ENCODE peak calls at places on chromosomes 16 and 17, in seven cellular contexts. Y is Peyer's patch, D is tibial artery, N is natural killer cell, M is RWPE1, U is GM10248, V is nephron progenitor cell. A is an unnamed sample.
A peak's percentile ranks its signal among the peaks of the same experiment; 100 is the strongest.

GRCh38 chr17:72995008-72995656 is 97.4 kb downstream of the SLC39A11 start:
- DNase-seq in Y (no peak), D (no peak), N (no peak), M (no peak), U (no peak), V (no peak), A (no peak)

GRCh38 chr16:2178321-2179106 is 17.9 kb downstream of the CASKIN1 start:
- DNase-seq in Y (no peak), D (no peak), N (peak; percentile 37), M (no peak), U (no peak), V (peak; percentile 59), A (peak; percentile 72)

GRCh38 chr17:69314246-69315030 is 12.5 kb downstream of the ABCA5 start:
- DNase-seq in Y (no peak), D (no peak), N (no peak), M (no peak), U (no peak), V (no peak), A (no peak)

GRCh38 chr17:18314059-18314730 is 599 bp downstream of the TOP3A start:
- DNase-seq in Y (no peak), D (no peak), N (no peak), M (peak; percentile 16), U (no peak), V (no peak), A (no peak)

GRCh38 chr17:42361781-42362186 is 26.5 kb downstream of the STAT3 start:
- DNase-seq in Y (peak; percentile 69), D (no peak), N (peak; percentile 28), M (no peak), U (no peak), V (no peak), A (no peak)

GRCh38 chr16:87764600-87765472 is 950 bp downstream of the KLHDC4 start:
- DNase-seq in Y (no peak), D (no peak), N (peak; percentile 67), M (no peak), U (no peak), V (peak; percentile 10), A (no peak)

GRCh38 chr17:42190491-42191180 is 3.7 kb downstream of the GHDC start:
- DNase-seq in Y (no peak), D (no peak), N (no peak), M (no peak), U (no peak), V (no peak), A (no peak)

GRCh38 chr17:49861150-49861884 is 13.4 kb upstream of the TAC4 start:
- DNase-seq in Y (peak; percentile 62), D (no peak), N (peak; percentile 37), M (peak; percentile 89), U (peak; percentile 81), V (peak; percentile 78), A (peak; percentile 46)

GRCh38 chr16:85676466-85676865 is 12.3 kb downstream of the GINS2 start:
- DNase-seq in Y (no peak), D (no peak), N (no peak), M (no peak), U (no peak), V (no peak), A (no peak)

GRCh38 chr17:48351916-48352332 is 78.1 kb downstream of the SKAP1 start:
- DNase-seq in Y (no peak), D (no peak), N (no peak), M (peak; percentile 32), U (peak; percentile 36), V (no peak), A (no peak)

GRCh38 chr17:79500738-79501533 is 109.9 kb downstream of the RBFOX3 start:
- DNase-seq in Y (no peak), D (no peak), N (no peak), M (no peak), U (no peak), V (no peak), A (no peak)

GRCh38 chr17:3647769-3648540 is 11.4 kb downstream of the CTNS start:
- DNase-seq in Y (peak; percentile 72), D (no peak), N (no peak), M (no peak), U (peak; percentile 66), V (peak; percentile 68), A (peak; percentile 73)

GRCh38 chr17:79840989-79841286 is 1.7 kb upstream of the CBX4 start:
- DNase-seq in Y (no peak), D (no peak), N (no peak), M (no peak), U (no peak), V (no peak), A (no peak)

GRCh38 chr17:78804777-78805176 is 22.7 kb upstream of the CYTH1 start:
- DNase-seq in Y (no peak), D (no peak), N (no peak), M (no peak), U (no peak), V (no peak), A (no peak)

GRCh38 chr17:68611353-68612227 is 10.4 kb upstream of the FAM20A start:
- DNase-seq in Y (no peak), D (no peak), N (no peak), M (no peak), U (no peak), V (no peak), A (no peak)

GRCh38 chr17:40148527-40148926 is 8.2 kb downstream of the CASC3 start:
- DNase-seq in Y (no peak), D (no peak), N (no peak), M (no peak), U (no peak), V (no peak), A (no peak)

GRCh38 chr16:11190585-11191565 is 65.1 kb downstream of the SOCS1 start:
- DNase-seq in Y (no peak), D (no peak), N (no peak), M (no peak), U (no peak), V (no peak), A (no peak)

GRCh38 chr16:89191033-89191900 is 9.1 kb downstream of the SLC22A31 start:
- DNase-seq in Y (no peak), D (no peak), N (no peak), M (no peak), U (no peak), V (no peak), A (peak; percentile 6)
- TF ChIP-seq CTCF in Y (no peak), D (no peak), N (no peak), M (no peak), U (no peak), V (no peak), A (no peak)

GRCh38 chr17:76279742-76280287 is 14.7 kb downstream of the UBALD2 start:
- DNase-seq in Y (no peak), D (no peak), N (no peak), M (no peak), U (no peak), V (no peak), A (no peak)
- TF ChIP-seq CTCF in Y (no peak), D (no peak), N (peak; percentile 30), M (peak; percentile 43), U (no peak), V (no peak), A (peak; percentile 61)

GRCh38 chr16:15682105-15682570 is 32.1 kb downstream of the NDE1 start:
- DNase-seq in Y (no peak), D (peak; percentile 73), N (peak; percentile 32), M (peak; percentile 50), U (no peak), V (no peak), A (peak; percentile 49)
- TF ChIP-seq CTCF in Y (peak; percentile 33), D (peak; percentile 62), N (peak; percentile 49), M (no peak), U (peak; percentile 17), V (peak; percentile 33), A (peak; percentile 60)

GRCh38 chr17:33038740-33039139 is 47.1 kb downstream of the SPACA3 start:
- DNase-seq in Y (peak; percentile 49), D (no peak), N (no peak), M (peak; percentile 26), U (no peak), V (peak; percentile 81), A (peak; percentile 73)
- TF ChIP-seq CTCF in Y (peak; percentile 55), D (peak; percentile 33), N (no peak), M (peak; percentile 40), U (peak; percentile 45), V (peak; percentile 89), A (peak; percentile 73)

DNA sequence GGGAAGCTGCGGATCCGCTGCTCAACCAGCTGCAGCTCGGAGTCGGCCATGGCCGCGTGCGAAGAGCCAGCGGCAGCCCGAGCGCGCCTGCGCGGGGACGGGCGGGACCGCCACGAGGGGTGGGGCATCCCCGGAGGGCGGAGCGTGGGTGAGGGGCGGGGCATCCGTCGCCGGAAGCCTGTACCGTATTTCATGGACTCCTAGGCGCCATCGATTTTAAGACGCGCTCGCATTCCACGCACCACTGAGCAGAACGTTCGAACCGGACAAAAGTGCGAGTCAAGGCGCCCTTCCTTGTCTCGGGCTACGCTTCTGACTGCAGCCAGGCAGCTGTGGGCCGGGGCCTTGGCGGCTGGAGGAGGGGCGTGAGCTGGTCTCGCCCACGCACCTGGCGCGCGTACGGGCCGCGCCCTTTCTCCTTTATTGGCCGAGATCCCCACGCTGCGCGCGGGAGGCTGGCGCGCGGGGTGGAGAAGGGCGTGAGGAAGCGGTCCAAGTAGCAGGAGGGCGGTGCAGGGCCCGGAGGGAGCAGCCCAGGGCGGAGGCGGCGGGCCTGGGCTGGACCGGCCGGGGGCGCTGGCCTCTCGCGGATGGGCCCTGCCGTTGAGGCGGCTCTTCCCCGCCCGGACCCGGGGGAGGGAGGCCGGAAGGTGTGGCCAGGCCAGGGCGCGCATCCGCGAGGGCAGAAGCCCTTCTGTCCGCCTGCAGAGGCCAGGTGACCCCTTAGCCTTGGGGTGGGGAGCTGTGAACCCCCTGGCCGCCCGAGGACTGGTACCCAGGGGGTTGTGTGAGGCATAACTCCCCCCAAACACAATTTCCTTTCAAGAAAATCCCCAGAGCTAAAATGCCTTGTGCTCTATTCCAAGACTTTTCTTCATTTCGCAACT is at the start of gene APRT:
- DNase-seq in Y (peak; percentile 97), D (peak; percentile 97), N (peak; percentile 99), M (peak; percentile 97), U (peak; percentile 98), V (peak; percentile 99), A (peak; percentile 97)
- TF ChIP-seq CTCF in Y (peak; percentile 54), D (peak; percentile 20), N (no peak), M (peak; percentile 59), U (peak; percentile 57), V (no peak), A (peak; percentile 16)

DNA sequence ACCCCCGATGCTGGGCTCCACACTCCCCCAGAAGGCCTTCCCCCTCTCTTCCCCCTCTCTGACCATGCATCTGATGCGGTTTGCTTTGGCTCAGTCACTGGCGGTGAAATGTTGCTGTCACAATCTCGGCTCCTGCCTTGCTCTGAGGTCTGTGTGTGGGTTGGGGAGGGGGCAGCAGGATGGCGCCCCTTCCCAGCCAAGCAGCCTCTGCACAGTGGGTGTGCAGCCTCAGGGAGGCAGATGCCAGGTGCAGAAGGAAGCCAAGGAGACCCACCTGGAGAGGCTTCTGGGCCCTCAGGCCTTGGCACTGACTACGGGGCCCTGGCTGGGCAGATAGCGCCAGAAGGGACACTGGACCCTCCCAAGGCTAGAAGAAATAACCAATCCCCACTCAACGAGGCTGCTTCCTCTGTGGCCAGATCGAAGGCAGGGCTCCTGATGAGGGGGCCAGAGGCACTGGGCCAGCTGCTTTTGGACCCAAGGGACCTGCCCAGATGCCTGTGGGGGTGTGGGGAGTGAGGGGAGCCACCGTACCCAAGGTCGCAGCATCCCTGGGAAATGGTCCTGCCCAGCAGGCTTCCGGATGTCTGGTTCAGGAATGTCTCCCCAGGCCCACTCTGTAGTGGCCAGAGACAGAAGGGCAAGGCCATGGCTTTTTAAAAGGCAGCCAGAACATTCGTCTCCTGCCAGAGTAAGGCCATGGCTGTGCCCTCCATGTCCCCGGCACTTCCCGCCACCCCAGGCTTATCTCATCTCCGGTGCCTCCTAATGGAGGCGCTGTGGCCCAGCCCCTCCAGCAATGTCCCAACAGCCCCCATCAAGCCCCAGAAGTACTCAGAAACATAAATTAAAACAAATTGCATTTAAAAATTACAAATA is 43.4 kb upstream of the SLC38A10 start:
- DNase-seq in Y (no peak), D (no peak), N (no peak), M (no peak), U (no peak), V (no peak), A (no peak)
- TF ChIP-seq CTCF in Y (no peak), D (no peak), N (no peak), M (no peak), U (no peak), V (no peak), A (no peak)